ENCODE peak calls at places on chromosomes 16 and 17, in eight cellular contexts. J, E, S, D, I, P, L and O are unnamed samples.

GRCh38 chr16:49201118-49201517 is 80.5 kb downstream of the CBLN1 start:
- DNase-seq in L (no peak), S (no peak), P (no peak), I (peak; percentile 57), J (no peak), E (no peak), D (no peak), O (no peak)

GRCh38 chr17:38908676-38909181 is 16.7 kb upstream of the LASP1NB start:
- DNase-seq in S (no peak), E (no peak), L (no peak), J (no peak), D (no peak), P (no peak), I (no peak), O (no peak)

GRCh38 chr17:19724501-19725420 is 8.4 kb upstream of the SLC47A2 start:
- DNase-seq in D (peak; percentile 18), I (no peak), J (peak; percentile 9), P (no peak), L (peak; percentile 62), S (peak; percentile 29), E (peak; percentile 30), O (no peak)

GRCh38 chr17:21375757-21376584 is at the start of gene KCNJ12:
- DNase-seq in P (peak; percentile 76), D (no peak), S (no peak), I (no peak), E (no peak), L (peak; percentile 52), J (peak; percentile 26), O (no peak)

GRCh38 chr16:71610447-71610846 is 15.5 kb upstream of the MARVELD3 start:
- DNase-seq in D (no peak), J (no peak), S (no peak), I (no peak), P (no peak), L (no peak), E (no peak), O (no peak)

GRCh38 chr17:45895304-45895968 is 1.1 kb downstream of the MAPT start:
- DNase-seq in E (peak; percentile 29), L (peak; percentile 25), S (peak; percentile 20), J (peak; percentile 17), D (no peak), I (no peak), P (peak; percentile 30), O (no peak)

GRCh38 chr16:67470314-67470713 is 10.6 kb downstream of the ATP6V0D1 start:
- DNase-seq in I (no peak), D (no peak), J (no peak), E (peak; percentile 84), P (peak; percentile 50), S (no peak), L (peak; percentile 91), O (no peak)

GRCh38 chr17:50634123-50634914 is at the start of gene ABCC3:
- DNase-seq in P (peak; percentile 28), I (no peak), S (no peak), J (no peak), D (no peak), L (peak; percentile 30), E (peak; percentile 77), O (no peak)

GRCh38 chr16:1981398-1981836 is at the start of gene NOXO1:
- DNase-seq in L (no peak), P (no peak), S (no peak), I (no peak), E (no peak), D (no peak), J (no peak), O (no peak)

GRCh38 chr17:42562845-42563509 is 1.0 kb downstream of the COASY start:
- DNase-seq in P (no peak), J (no peak), E (peak; percentile 60), I (no peak), S (no peak), D (no peak), L (no peak), O (no peak)

GRCh38 chr16:3122926-3123570 is 10.7 kb downstream of the ZNF205 start:
- DNase-seq in S (no peak), D (no peak), J (no peak), L (no peak), P (no peak), E (no peak), I (no peak), O (no peak)

GRCh38 chr17:42325026-42325425 is 36.7 kb downstream of the STAT5A start:
- DNase-seq in L (no peak), I (no peak), P (no peak), S (no peak), E (no peak), J (peak; percentile 95), D (no peak), O (no peak)

GRCh38 chr16:19696961-19697360 is 21.1 kb downstream of the KNOP1 start:
- DNase-seq in E (no peak), P (no peak), I (no peak), J (no peak), L (no peak), D (no peak), S (no peak), O (no peak)

GRCh38 chr16:65375651-65376050 is 253.8 kb upstream of the CDH11 start:
- DNase-seq in S (no peak), D (no peak), P (no peak), J (peak; percentile 37), I (no peak), L (no peak), E (no peak), O (no peak)

GRCh38 chr16:46650224-46650623 is 29.0 kb upstream of the SHCBP1 start:
- DNase-seq in E (no peak), L (no peak), J (peak; percentile 46), D (no peak), S (no peak), P (no peak), I (no peak), O (no peak)

GRCh38 chr16:2468142-2468724 is 2.9 kb upstream of the NTN3 start:
- DNase-seq in L (no peak), D (no peak), I (no peak), P (peak; percentile 54), E (no peak), J (no peak), S (no peak), O (no peak)

GRCh38 chr17:61997649-61998048 is 67.4 kb downstream of the MED13 start:
- DNase-seq in I (no peak), L (no peak), D (no peak), P (no peak), J (peak; percentile 73), E (no peak), S (no peak), O (no peak)

GRCh38 chr16:17766012-17766411 is 295.3 kb upstream of the XYLT1 start:
- DNase-seq in S (no peak), P (no peak), E (no peak), J (no peak), D (no peak), L (no peak), I (no peak), O (no peak)

GRCh38 chr16:70737377-70738082 is 51.7 kb upstream of the MTSS2 start:
- DNase-seq in E (peak; percentile 36), P (peak; percentile 47), L (peak; percentile 83), J (peak; percentile 80), S (peak; percentile 77), D (peak; percentile 46), I (no peak), O (no peak)

GRCh38 chr17:63772801-63773271 is 561 bp downstream of the CCDC47 start:
- DNase-seq in P (peak; percentile 30), I (no peak), E (no peak), L (no peak), J (peak; percentile 45), S (no peak), D (no peak), O (no peak)

GRCh38 chr16:10521681-10522274 is 58.6 kb downstream of the EMP2 start:
- DNase-seq in I (no peak), L (no peak), P (peak; percentile 85), E (peak; percentile 69), D (no peak), J (peak; percentile 45), S (peak; percentile 30), O (no peak)

GRCh38 chr16:14489460-14489859 is 140.6 kb downstream of the PARN start:
- DNase-seq in I (peak; percentile 45), S (peak; percentile 8), P (peak; percentile 54), L (no peak), J (no peak), E (no peak), D (no peak), O (no peak)

GRCh38 chr16:17364319-17365210 is 106.2 kb downstream of the XYLT1 start:
- DNase-seq in L (no peak), I (no peak), D (peak; percentile 31), J (peak; percentile 96), E (no peak), S (peak; percentile 81), P (no peak), O (no peak)

GRCh38 chr17:4201231-4201630 is 58.2 kb downstream of the CYB5D2 start:
- DNase-seq in I (no peak), J (no peak), S (no peak), P (no peak), L (no peak), D (no peak), E (no peak), O (no peak)

GRCh38 chr17:4206945-4207344 is 56.8 kb downstream of the ANKFY1 start:
- DNase-seq in L (no peak), D (no peak), E (no peak), S (no peak), I (no peak), P (no peak), J (peak; percentile 53), O (no peak)

GRCh38 chr17:4205917-4206316 is 57.9 kb downstream of the ANKFY1 start:
- DNase-seq in I (no peak), D (no peak), L (no peak), J (no peak), E (no peak), S (no peak), P (no peak), O (no peak)

GRCh38 chr17:4204190-4204589 is 59.6 kb downstream of the ANKFY1 start:
- DNase-seq in D (no peak), E (no peak), S (no peak), L (no peak), P (no peak), J (peak; percentile 65), I (no peak), O (no peak)

GRCh38 chr17:4204676-4205075 is 59.1 kb downstream of the ANKFY1 start:
- DNase-seq in P (no peak), E (no peak), S (no peak), D (no peak), J (peak; percentile 96), I (no peak), L (no peak), O (no peak)
- H3K27ac ChIP-seq in P (no peak overlapping the region), E (no peak overlapping the region), S (no peak overlapping the region), D (no peak overlapping the region), J (peak overlapping the region; percentile 50), I (peak overlapping the region; percentile 83), L (peak overlapping the region; percentile 55), O (peak overlapping the region; percentile 74)

GRCh38 chr17:18187226-18187625 is 3.6 kb downstream of the ALKBH5 start:
- DNase-seq in E (no peak), J (peak; percentile 34), S (no peak), D (no peak), P (no peak), I (no peak), L (no peak), O (no peak)
- H3K4me3 ChIP-seq in E (peak overlapping the region; percentile 93), J (peak overlapping the region; percentile 82), S (peak overlapping the region; percentile 78), D (peak overlapping the region; percentile 95), P (peak overlapping the region; percentile 88), I (peak overlapping the region; percentile 94), L (peak overlapping the region; percentile 94), O (peak overlapping the region; percentile 74)

GRCh38 chr17:79176792-79177601 is 102.4 kb downstream of the ENGASE start:
- DNase-seq in S (no peak), D (no peak), P (no peak), J (no peak), I (no peak), L (no peak), E (peak; percentile 28), O (no peak)
- H3K27ac ChIP-seq in S (no peak overlapping the region), D (no peak overlapping the region), P (no peak overlapping the region), J (no peak overlapping the region), I (no peak overlapping the region), L (no peak overlapping the region), E (no peak overlapping the region), O (no peak overlapping the region)

GRCh38 chr16:84294196-84295142 is at the start of gene WFDC1:
- DNase-seq in D (no peak), S (no peak), E (no peak), I (no peak), P (peak; percentile 78), L (peak; percentile 19), J (no peak), O (no peak)
- H3K4me3 ChIP-seq in D (no peak within 1 kb of the TSS), S (no peak within 1 kb of the TSS), E (no peak within 1 kb of the TSS), I (peak within 1 kb of the TSS; percentile 45), P (no peak within 1 kb of the TSS), L (peak within 1 kb of the TSS; percentile 59), J (peak within 1 kb of the TSS; percentile 8), O (peak within 1 kb of the TSS; percentile 49)